ENCODE peak calls at places on chromosomes 13 and 19, in four cellular contexts. H, L, B and N are unnamed samples.

GRCh38 chr19:53962887-53963435 is at the start of gene CACNG8:
- DNase-seq in H (no peak), L (no peak), B (no peak), N (no peak)

GRCh38 chr13:40472427-40473220 is 193.8 kb downstream of the FOXO1 start:
- DNase-seq in H (no peak), L (no peak), B (no peak), N (no peak)

GRCh38 chr13:33870046-33870668 is 52.2 kb downstream of the RFC3 start:
- DNase-seq in H (no peak), L (no peak), B (no peak), N (no peak)

GRCh38 chr13:108176685-108177274 is 38.6 kb downstream of the LIG4 start:
- DNase-seq in H (peak; percentile 22), L (peak; percentile 31), B (peak; percentile 37), N (peak; percentile 48)

GRCh38 chr13:31919241-31919640 is 112.3 kb upstream of the FRY start:
- DNase-seq in H (no peak), L (no peak), B (no peak), N (no peak)

GRCh38 chr19:344625-345319 is at the start of gene MIER2:
- DNase-seq in H (peak; percentile 68), L (peak; percentile 85), B (peak; percentile 87), N (peak; percentile 75)

GRCh38 chr13:26616126-26616525 is 58.6 kb downstream of the WASF3 start:
- DNase-seq in H (peak; percentile 72), L (no peak), B (no peak), N (no peak)

GRCh38 chr13:74316531-74316930 is 182.3 kb upstream of the KLF12 start:
- DNase-seq in H (peak; percentile 1), L (no peak), B (no peak), N (no peak)

GRCh38 chr19:16209266-16209665 is 11.6 kb downstream of the AP1M1 start:
- DNase-seq in H (no peak), L (no peak), B (no peak), N (no peak)

GRCh38 chr13:113049981-113050380 is 55.6 kb upstream of the F7 start:
- DNase-seq in H (no peak), L (no peak), B (no peak), N (no peak)

GRCh38 chr13:104357672-104358314 is 1291.6 kb upstream of the SLC10A2 start:
- DNase-seq in H (no peak), L (no peak), B (no peak), N (no peak)

GRCh38 chr13:99192480-99192879 is 8.2 kb upstream of the UBAC2 start:
- DNase-seq in H (no peak), L (no peak), B (no peak), N (no peak)

GRCh38 chr13:21010621-21011020 is 50.8 kb downstream of the LATS2 start:
- DNase-seq in H (peak; percentile 47), L (no peak), B (no peak), N (no peak)

GRCh38 chr13:46296920-46297319 is 85.2 kb downstream of the LRRC63 start:
- DNase-seq in H (peak; percentile 67), L (no peak), B (no peak), N (no peak)

GRCh38 chr19:51721905-51722304 is 1.9 kb downstream of the HAS1 start:
- DNase-seq in H (no peak), L (no peak), B (no peak), N (no peak)

GRCh38 chr19:54851353-54851752 is 1.1 kb downstream of the KIR3DL2 start:
- DNase-seq in H (no peak), L (no peak), B (no peak), N (no peak)

GRCh38 chr19:19548915-19549537 is 11.0 kb downstream of the CILP2 start:
- DNase-seq in H (peak; percentile 19), L (no peak), B (no peak), N (no peak)
- TF ChIP-seq POLR2A in H (no peak), L (no peak), B (no peak), N (no peak)

GRCh38 chr19:13850910-13851753 is 25.8 kb upstream of the NANOS3 start:
- DNase-seq in H (peak; percentile 94), L (peak; percentile 83), B (peak; percentile 86), N (peak; percentile 76)
- TF ChIP-seq POLR2A in H (peak; percentile 74), L (no peak), B (peak; percentile 40), N (no peak)

GRCh38 chr19:10113592-10113963 is 2.1 kb downstream of the P2RY11 start:
- DNase-seq in H (no peak), L (no peak), B (no peak), N (no peak)
- TF ChIP-seq POLR2A in H (no peak), L (no peak), B (no peak), N (no peak)

GRCh38 chr13:57253551-57253950 is 86.6 kb downstream of the PRR20E start:
- DNase-seq in H (no peak), L (no peak), B (no peak), N (no peak)
- TF ChIP-seq POLR2A in H (no peak), L (no peak), B (no peak), N (no peak)

DNA sequence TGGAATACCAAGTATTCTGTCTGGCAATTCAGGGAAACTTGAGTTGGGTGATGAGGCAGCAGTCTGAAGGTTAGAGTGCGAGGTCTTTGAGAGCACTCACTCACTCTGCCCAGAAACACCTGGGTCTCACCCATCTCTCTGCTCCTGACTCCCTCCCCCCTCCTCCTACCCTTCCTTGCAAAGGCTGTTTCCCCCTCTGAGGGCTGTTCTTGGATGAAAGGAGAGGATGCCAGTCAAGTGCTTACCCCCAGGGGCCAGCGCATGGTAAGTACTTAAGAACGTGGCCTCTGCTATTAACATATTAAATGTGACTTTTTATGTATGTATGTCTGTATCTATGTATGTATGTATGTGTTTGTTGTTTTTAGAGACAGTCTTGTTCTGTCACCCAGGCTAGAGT is 22.5 kb downstream of the SIPA1L3 start:
- DNase-seq in H (no peak), L (no peak), B (no peak), N (no peak)
- TF ChIP-seq POLR2A in H (no peak), L (no peak), B (no peak), N (no peak)

GRCh38 chr19:1864480-1865171 is 1.2 kb upstream of the KLF16 start:
- DNase-seq in H (peak; percentile 38), L (peak; percentile 73), B (peak; percentile 83), N (peak; percentile 71)
- TF ChIP-seq POLR2A in H (peak; percentile 34), L (no peak), B (no peak), N (no peak)

DNA sequence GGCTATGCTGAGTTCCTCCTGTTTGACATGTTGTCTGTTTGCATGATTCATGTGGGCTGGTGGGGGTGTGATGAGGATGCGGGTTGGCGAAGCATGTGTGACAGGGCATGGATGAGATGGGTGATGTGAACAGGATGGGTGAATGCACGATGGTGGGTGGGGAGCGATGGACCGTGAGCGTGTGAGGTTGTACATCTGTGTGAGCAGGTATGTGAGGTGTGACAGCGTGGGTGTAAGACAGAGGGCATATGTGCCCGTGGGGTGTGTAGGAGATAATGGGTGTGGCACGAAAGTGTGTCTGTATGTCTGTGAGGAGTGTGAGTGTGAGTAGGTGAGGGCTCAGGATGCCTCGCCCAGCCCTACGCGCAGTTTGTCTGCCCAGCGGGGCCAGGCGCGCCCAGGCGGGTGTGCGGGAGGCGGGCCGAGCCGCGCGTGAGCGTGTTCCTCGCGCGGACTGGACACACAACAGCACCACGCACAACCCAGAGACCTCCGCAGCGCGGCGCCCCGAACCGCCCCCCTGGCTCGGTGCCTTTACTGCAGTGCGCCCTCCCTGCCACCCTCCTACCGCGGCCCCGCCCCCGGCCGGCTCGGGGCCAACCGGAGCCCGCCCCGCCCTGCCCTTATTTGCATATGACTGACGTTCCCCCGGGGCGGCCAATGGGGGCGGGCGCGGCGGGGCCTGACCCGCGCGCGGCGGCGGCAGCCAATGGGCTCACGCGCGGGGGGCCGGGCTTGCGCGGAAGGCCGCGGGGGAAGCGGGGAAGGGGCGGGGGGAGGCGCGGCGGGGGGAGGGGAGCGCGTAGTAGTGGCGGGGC is 14.4 kb downstream of the CIC start:
- DNase-seq in H (peak; percentile 87), L (peak; percentile 98), B (peak; percentile 97), N (peak; percentile 96)
- TF ChIP-seq POLR2A in H (no peak), L (no peak), B (peak; percentile 61), N (no peak)

DNA sequence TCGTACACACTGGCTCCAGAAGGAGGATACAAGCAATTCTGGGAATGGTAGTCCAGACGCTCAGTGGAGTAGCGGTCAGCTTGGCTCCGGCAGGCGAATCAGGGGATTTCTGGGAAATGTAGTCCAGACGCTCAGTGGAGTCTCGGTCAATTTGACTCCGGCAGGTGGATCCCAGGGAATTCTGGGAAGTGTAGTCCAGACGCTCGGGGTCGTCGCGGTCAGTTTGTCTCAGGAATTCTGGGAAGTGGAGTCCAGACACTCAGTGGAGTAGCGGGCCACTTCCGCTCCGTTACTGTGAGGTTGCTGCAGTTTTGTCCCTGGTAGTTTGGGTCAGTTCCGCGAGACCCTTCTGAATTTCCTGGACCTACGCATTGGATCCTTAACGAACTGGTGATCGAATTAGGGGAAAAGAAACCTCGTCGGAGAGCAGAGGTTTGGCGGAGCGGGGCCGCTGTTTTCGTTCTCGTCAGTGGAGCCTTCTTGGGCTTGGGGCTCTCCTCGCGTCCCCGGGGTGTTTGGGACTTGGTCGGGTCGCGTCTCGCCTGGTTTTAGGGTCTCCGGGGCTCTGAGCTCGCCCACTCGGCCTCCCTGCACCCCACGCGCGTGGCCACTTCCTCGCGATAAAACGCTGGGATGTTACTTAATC is at the start of gene ZNF225:
- DNase-seq in H (peak; percentile 99), L (peak; percentile 95), B (peak; percentile 96), N (peak; percentile 96)
- TF ChIP-seq POLR2A in H (peak; percentile 65), L (no peak), B (no peak), N (peak; percentile 45)

GRCh38 chr19:27795369-27795768 is 1417.6 kb downstream of the UQCRFS1 start:
- DNase-seq in H (no peak), L (no peak), B (no peak), N (no peak)

GRCh38 chr19:27794444-27795042 is 1418.4 kb downstream of the UQCRFS1 start:
- DNase-seq in H (peak; percentile 47), L (no peak), B (no peak), N (no peak)

GRCh38 chr19:27793128-27793643 is 1419.8 kb downstream of the UQCRFS1 start:
- DNase-seq in H (peak; percentile 58), L (peak; percentile 71), B (peak; percentile 88), N (peak; percentile 81)

GRCh38 chr19:27792576-27793127 is 1420.3 kb downstream of the UQCRFS1 start:
- DNase-seq in H (no peak), L (no peak), B (no peak), N (no peak)

DNA sequence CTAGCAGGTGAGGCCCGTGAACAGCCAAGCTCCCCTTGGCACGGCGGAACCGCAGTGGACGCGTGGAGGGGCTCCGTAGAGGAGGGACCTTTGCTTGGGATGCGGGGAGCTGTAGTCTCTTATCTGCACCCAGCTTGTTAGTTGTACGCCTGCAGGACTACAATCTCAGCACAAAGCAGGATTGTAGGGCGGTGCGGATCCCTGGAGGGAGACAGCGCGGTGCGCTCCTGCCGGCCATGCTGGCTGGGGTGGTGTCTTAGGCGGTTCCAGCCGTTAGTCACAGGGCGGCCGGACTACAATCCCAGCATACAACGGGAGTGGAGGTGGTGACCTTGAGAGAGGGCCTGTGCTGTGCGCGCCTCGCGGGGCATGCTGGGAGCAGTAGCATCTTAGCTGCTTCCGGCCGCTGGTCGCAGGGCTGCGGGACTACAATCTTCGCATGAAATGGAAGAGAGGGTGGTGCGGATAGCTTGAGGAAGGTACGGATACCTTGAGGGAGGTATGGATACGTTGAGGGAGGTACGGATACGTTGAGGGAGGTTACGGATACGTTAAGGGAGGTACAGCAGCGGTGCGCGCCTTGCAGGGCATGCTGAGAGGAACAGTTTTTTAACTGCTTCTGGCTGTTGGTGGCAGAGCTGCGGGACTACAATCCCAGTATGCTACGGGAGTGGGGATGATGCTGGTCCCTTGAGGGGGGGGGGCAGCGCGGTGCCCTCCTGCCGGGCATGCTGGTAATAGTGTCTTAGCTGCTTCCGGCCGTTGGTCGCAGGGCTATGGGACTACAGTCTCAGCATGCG is 1419.1 kb downstream of the UQCRFS1 start:
- DNase-seq in H (peak; percentile 93), L (peak; percentile 92), B (peak; percentile 96), N (peak; percentile 93)
- TF ChIP-seq POLR2A in H (no peak), L (peak; percentile 53), B (peak; percentile 93), N (peak; percentile 58)